ENCODE peak calls at places on chromosomes 4 and X, in four cellular contexts. U, C, A and Q are unnamed samples.

GRCh38 chr4:70505152-70505748 is 13.1 kb upstream of the AMTN start:
- DNase-seq in A (peak; percentile 43), U (no peak), C (peak; percentile 54), Q (peak; percentile 2)

GRCh38 chr4:80367737-80368136 is 32.2 kb downstream of the CFAP299 start:
- DNase-seq in A (no peak), C (no peak), U (no peak), Q (no peak)

GRCh38 chr4:552059-552458 is 24.0 kb downstream of the TMEM271 start:
- DNase-seq in U (no peak), A (no peak), C (no peak), Q (peak; percentile 22)

GRCh38 chr4:176036585-176037205 is 28.9 kb upstream of the WDR17 start:
- DNase-seq in U (no peak), C (no peak), A (no peak), Q (no peak)

GRCh38 chr4:125956281-125956680 is 641.5 kb downstream of the FAT4 start:
- DNase-seq in A (no peak), U (no peak), C (no peak), Q (no peak)

GRCh38 chrX:29662101-29662500 is 553.3 kb upstream of the MAGEB2 start:
- DNase-seq in U (no peak), C (no peak), A (no peak), Q (no peak)

GRCh38 chr4:94508256-94508655 is 56.5 kb downstream of the PDLIM5 start:
- DNase-seq in A (no peak), U (no peak), C (no peak), Q (no peak)

GRCh38 chr4:147994076-147994475 is 262.2 kb downstream of the ARHGAP10 start:
- DNase-seq in C (no peak), A (no peak), U (no peak), Q (no peak)

GRCh38 chrX:84187501-84188319 is at the start of gene RPS6KA6:
- DNase-seq in U (no peak), C (no peak), A (peak; percentile 64), Q (peak; percentile 16)

DNA sequence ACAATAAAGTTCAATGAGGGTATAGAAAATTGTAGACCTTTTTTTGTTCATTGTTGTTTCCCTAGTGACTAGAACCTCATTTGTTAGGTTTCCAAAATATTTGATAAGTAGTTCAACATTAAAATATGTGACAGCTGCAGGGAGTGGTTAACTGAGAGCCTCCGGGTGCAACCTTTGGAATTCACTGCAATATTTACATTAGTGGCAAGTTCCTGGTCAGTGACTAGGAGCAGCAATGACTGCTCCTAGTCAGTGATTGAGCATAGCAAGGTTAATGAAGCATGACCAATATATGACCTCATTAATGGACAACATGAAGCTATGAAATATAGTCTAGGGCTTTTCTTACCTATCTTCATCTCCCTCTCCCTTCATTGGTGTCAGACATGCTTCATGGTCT is 65.8 kb upstream of the FAM47A start:
- DNase-seq in A (no peak), C (no peak), U (no peak), Q (peak; percentile 42)
- TF ChIP-seq JUND in A (no peak), C (no peak), U (no peak), Q (no peak)

GRCh38 chr4:151228196-151229119 is 48.5 kb upstream of the PRSS48 start:
- DNase-seq in U (no peak), C (no peak), A (no peak), Q (no peak)
- TF ChIP-seq JUND in U (no peak), C (no peak), A (no peak), Q (no peak)

GRCh38 chrX:109830704-109831206 is 97.7 kb upstream of the ACSL4 start:
- DNase-seq in C (no peak), U (no peak), A (no peak), Q (no peak)

GRCh38 chrX:109830157-109830703 is 97.2 kb upstream of the ACSL4 start:
- DNase-seq in C (no peak), A (no peak), U (no peak), Q (no peak)

GRCh38 chrX:109827772-109828171 is 94.7 kb upstream of the ACSL4 start:
- DNase-seq in A (no peak), U (no peak), C (no peak), Q (no peak)

GRCh38 chrX:109822861-109823260 is 89.8 kb upstream of the ACSL4 start:
- DNase-seq in U (no peak), A (no peak), C (no peak), Q (no peak)

DNA sequence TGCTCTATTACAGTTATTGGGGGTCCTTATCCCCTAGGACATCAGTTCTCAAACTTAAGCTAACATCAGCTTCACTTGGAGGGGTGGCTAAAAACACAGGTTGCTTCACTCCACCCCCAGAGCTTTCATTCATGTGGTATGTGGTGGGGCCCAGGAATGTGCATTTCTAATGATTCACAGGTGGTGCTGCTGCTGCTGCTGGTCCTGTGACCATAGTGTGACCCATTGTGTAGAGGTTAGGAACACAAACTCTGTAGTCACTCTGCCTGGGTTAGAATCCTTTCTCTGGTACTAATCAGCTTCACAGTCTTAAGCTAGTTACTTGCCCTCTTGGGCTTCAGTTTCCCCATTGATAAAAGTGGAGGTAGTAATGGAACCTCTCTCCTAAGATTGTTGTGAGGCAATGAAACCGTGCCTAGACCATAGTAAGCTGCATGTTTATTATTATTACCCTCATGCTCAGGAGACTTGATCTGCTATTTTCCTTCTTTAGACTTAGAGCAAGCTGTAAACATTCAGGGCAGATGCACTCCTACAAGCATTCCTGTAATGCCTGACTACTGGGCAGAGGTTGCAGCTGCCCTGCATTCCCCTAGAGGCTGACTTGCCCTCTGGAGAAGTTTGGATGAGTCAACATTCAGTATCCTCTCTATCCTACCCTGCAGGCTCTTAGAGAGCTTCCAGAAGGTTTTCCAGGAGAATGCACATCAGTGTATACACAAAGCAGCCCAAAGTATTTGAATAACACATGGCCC is 94.1 kb upstream of the ACSL4 start:
- DNase-seq in C (no peak), U (no peak), A (no peak), Q (no peak)
- TF ChIP-seq JUND in C (no peak), U (no peak), A (no peak), Q (no peak)

DNA sequence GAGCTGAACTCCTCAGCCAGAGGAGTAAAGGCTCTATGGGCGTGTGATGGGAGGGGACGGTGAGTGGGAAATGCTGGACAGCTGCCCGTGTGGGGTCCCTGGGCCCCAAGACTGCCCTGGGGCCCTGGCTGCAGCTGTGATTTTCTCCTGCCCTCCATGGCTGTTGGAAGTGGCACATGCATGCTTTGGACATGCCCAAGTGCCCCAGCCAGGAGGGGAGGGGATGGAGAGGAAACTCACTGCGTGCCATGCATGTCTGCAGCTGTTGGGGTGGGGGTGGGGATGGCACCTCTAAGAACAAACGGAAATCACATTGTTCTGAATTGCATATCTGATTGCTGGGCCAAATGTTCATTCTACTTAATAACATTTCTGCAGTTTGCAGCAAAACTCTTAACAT is 52.4 kb downstream of the MID2 start:
- DNase-seq in U (no peak), C (no peak), A (no peak), Q (no peak)
- TF ChIP-seq JUND in U (no peak), C (no peak), A (no peak), Q (no peak)